ENCODE peak calls at places on chromosomes 6 and 20, in four cellular contexts. E is WERI-Rb-1, L is NCI-H1436, Y is GM23248. I is an unnamed sample.

GRCh38 chr20:10110151-10110550 is 75.4 kb downstream of the ANKEF1 start:
- DNase-seq in E (no peak), L (no peak), Y (peak), I (peak)

GRCh38 chr6:148565321-148565926 is 181.4 kb upstream of the UST start:
- DNase-seq in L (no peak), Y (peak), E (no peak), I (no peak)

GRCh38 chr20:10596726-10597125 is 77.1 kb downstream of the JAG1 start:
- DNase-seq in L (no peak), E (no peak), Y (peak), I (peak)

GRCh38 chr6:52511572-52512151 is 65.2 kb downstream of the TRAM2 start:
- DNase-seq in E (peak), Y (peak), L (no peak), I (peak)

GRCh38 chr20:44212792-44213191 is 2.2 kb upstream of the OSER1 start:
- DNase-seq in E (no peak), L (no peak), Y (peak), I (no peak)

GRCh38 chr6:3252861-3253596 is 5.7 kb upstream of the PSMG4 start:
- DNase-seq in L (no peak), E (no peak), Y (peak), I (no peak)

GRCh38 chr6:142374965-142375733 is 73.3 kb downstream of the ADGRG6 start:
- DNase-seq in Y (peak), L (no peak), E (no peak), I (peak)

GRCh38 chr6:33201935-33202334 is 1.3 kb downstream of the SLC39A7 start:
- DNase-seq in Y (peak), L (no peak), E (no peak), I (no peak)

GRCh38 chr6:3742426-3743344 is 8.8 kb downstream of the PXDC1 start:
- DNase-seq in Y (peak), L (peak), E (peak), I (peak)

GRCh38 chr6:52728394-52728793 is 34.9 kb downstream of the GSTA2 start:
- DNase-seq in Y (peak), L (no peak), E (no peak), I (no peak)

GRCh38 chr6:166959906-166960608 is 3.7 kb upstream of the RNASET2 start:
- DNase-seq in Y (no peak), E (no peak), L (no peak), I (no peak)

GRCh38 chr6:39839445-39839844 is 47.3 kb downstream of the DAAM2 start:
- DNase-seq in E (no peak), L (no peak), Y (no peak), I (no peak)

GRCh38 chr6:146871613-146872465 is 273.1 kb downstream of the ADGB start:
- DNase-seq in E (no peak), L (peak), Y (peak), I (no peak)

GRCh38 chr20:44215125-44215524 is 4.6 kb upstream of the OSER1 start:
- DNase-seq in Y (peak), E (peak), L (peak), I (peak)

GRCh38 chr6:142130814-142131213 is 1.9 kb upstream of the GJE1 start:
- DNase-seq in Y (no peak), E (no peak), L (no peak), I (no peak)

GRCh38 chr6:111124406-111124805 is 37.1 kb downstream of the SLC16A10 start:
- DNase-seq in L (no peak), Y (no peak), E (no peak), I (no peak)

GRCh38 chr6:64376394-64376793 is 740.8 kb downstream of the PHF3 start:
- DNase-seq in L (no peak), E (no peak), Y (no peak), I (no peak)

GRCh38 chr6:83514877-83515466 is 2.6 kb downstream of the PRSS35 start:
- DNase-seq in E (peak), L (peak), Y (peak), I (peak)

GRCh38 chr6:2231438-2231837 is 14.0 kb downstream of the GMDS start:
- DNase-seq in Y (no peak), L (no peak), E (no peak), I (peak)

GRCh38 chr6:117986401-117986800 is 79.3 kb downstream of the SLC35F1 start:
- DNase-seq in L (no peak), Y (no peak), E (no peak), I (no peak)

GRCh38 chr6:145733770-145734169 is 1.6 kb downstream of the EPM2A start:
- DNase-seq in L (peak), Y (peak), E (no peak), I (peak)

GRCh38 chr6:112563368-112563767 is 216.2 kb downstream of the RFPL4B start:
- DNase-seq in L (no peak), Y (peak), E (no peak), I (peak)

GRCh38 chr6:56640374-56640773 is 2.3 kb downstream of the DST start:
- DNase-seq in Y (no peak), L (no peak), E (peak), I (no peak)

GRCh38 chr20:51529758-51530157 is 12.8 kb downstream of the NFATC2 start:
- DNase-seq in Y (no peak), E (no peak), L (no peak), I (peak)

GRCh38 chr20:58880994-58881752 is 28.7 kb downstream of the GNAS start:
- DNase-seq in Y (peak), E (no peak), L (no peak), I (no peak)

GRCh38 chr6:5843078-5843477 is 163.6 kb downstream of the NRN1 start:
- DNase-seq in L (no peak), Y (no peak), E (no peak), I (no peak)

GRCh38 chr6:34305982-34306702 is 57.3 kb upstream of the SMIM29 start:
- DNase-seq in Y (no peak), L (no peak), E (peak), I (no peak)

GRCh38 chr20:32605167-32605656 is 20.1 kb upstream of the NOL4L start:
- DNase-seq in L (no peak), Y (peak), E (peak), I (no peak)

GRCh38 chr20:36105731-36106226 is 48.8 kb upstream of the EPB41L1 start:
- DNase-seq in L (no peak), E (no peak), Y (no peak), I (no peak)

GRCh38 chr20:53597085-53597482 is 3.4 kb upstream of the ZNF217 start:
- DNase-seq in E (no peak), L (no peak), Y (no peak), I (no peak)

GRCh38 chr6:42933195-42933594 is 3.9 kb downstream of the CNPY3 start:
- DNase-seq in L (no peak), E (no peak), Y (no peak), I (no peak)

GRCh38 chr6:144268821-144269220 is 16.3 kb upstream of the UTRN start:
- DNase-seq in Y (no peak), L (no peak), E (no peak), I (no peak)

I was measured in RPMI7951.